ENCODE peak calls at places on chromosome 1, in ten cellular contexts. V is GM20000, L is tibial artery, O is caudate nucleus, F is posterior cingulate gyrus, I is suprapubic skin, R is iris pigment epithelial cell, K is AG09319, D is NCI-H1694, C is T-helper 2 cell. Z is an unnamed sample.

GRCh38 chr1:225508538-225509375 is 80.9 kb upstream of the LBR start:
- DNase-seq in K (peak), L (peak), I (no peak), O (peak), F (no peak), V (no peak), C (no peak), R (peak), D (no peak), Z (no peak)

GRCh38 chr1:234934611-234935033 is 194.0 kb downstream of the TOMM20 start:
- DNase-seq in R (peak), K (no peak), I (peak), O (no peak), V (no peak), C (no peak), F (no peak), D (no peak), L (no peak), Z (no peak)

GRCh38 chr1:20847619-20848080 is 60.5 kb upstream of the HP1BP3 start:
- DNase-seq in D (no peak), C (no peak), F (no peak), O (no peak), I (no peak), K (no peak), L (no peak), R (peak), V (no peak), Z (no peak)

GRCh38 chr1:11320153-11320936 is 47.3 kb downstream of the UBIAD1 start:
- DNase-seq in O (no peak), C (no peak), I (no peak), R (no peak), V (peak), L (no peak), F (no peak), D (no peak), K (no peak), Z (no peak)

GRCh38 chr1:59455206-59455605 is 158.3 kb downstream of the FGGY start:
- DNase-seq in R (peak), V (no peak), K (no peak), F (no peak), I (no peak), O (no peak), C (no peak), L (no peak), D (no peak), Z (no peak)

GRCh38 chr1:247415423-247416361 is at the start of gene NLRP3:
- DNase-seq in O (no peak), D (no peak), I (no peak), K (no peak), C (no peak), L (peak), V (no peak), R (no peak), F (no peak), Z (peak)

GRCh38 chr1:1021860-1022259 is 1.9 kb downstream of the AGRN start:
- DNase-seq in R (peak), C (no peak), F (no peak), D (no peak), I (no peak), V (no peak), L (no peak), O (no peak), K (no peak), Z (no peak)

GRCh38 chr1:32031578-32032286 is 18.1 kb downstream of the KHDRBS1 start:
- DNase-seq in F (no peak), R (peak), V (no peak), D (no peak), I (no peak), K (no peak), O (no peak), L (no peak), C (no peak), Z (no peak)

GRCh38 chr1:110737206-110737605 is 62.5 kb upstream of the KCNA3 start:
- DNase-seq in F (no peak), C (no peak), K (no peak), R (no peak), O (no peak), I (no peak), V (no peak), L (no peak), D (no peak), Z (no peak)